ENCODE peak calls at places on chromosomes 12 and 14, in ten cellular contexts. One of them, this sample, is unnamed.

GRCh38 chr12:91890742-91891141 is 254.9 kb downstream of the BTG1 start:
- DNase-seq in left cardiac atrium: no peak
- DNase-seq in substantia nigra: no peak
- DNase-seq in GM03348: no peak
- DNase-seq in stimulated activated CD4-positive, alpha-beta T cell treated with anti-CD3 and anti-CD28 coated beads, Interleukin-1b, Interleukin-23, amount 100 ng/mL, for 1 hour: no peak
- DNase-seq in RWPE1: peak
- DNase-seq in neural crest cell: no peak
- DNase-seq in HFF-Myc: no peak
- DNase-seq in activated naive CD4-positive, alpha-beta T cell treated with anti-CD3 and anti-CD28 coated beads, Interleukin-2, amount 50 U/mL, for 72 hours: no peak
- DNase-seq in iPS-NIHi11: no peak
- DNase-seq in this sample: no peak

GRCh38 chr14:94464290-94464689 is 11.7 kb upstream of the SERPINA11 start:
- DNase-seq in iPS-NIHi11: no peak
- DNase-seq in stimulated activated CD4-positive, alpha-beta T cell treated with anti-CD3 and anti-CD28 coated beads, Interleukin-1b, Interleukin-23, amount 100 ng/mL, for 1 hour: no peak
- DNase-seq in left cardiac atrium: no peak
- DNase-seq in activated naive CD4-positive, alpha-beta T cell treated with anti-CD3 and anti-CD28 coated beads, Interleukin-2, amount 50 U/mL, for 72 hours: no peak
- DNase-seq in HFF-Myc: no peak
- DNase-seq in RWPE1: no peak
- DNase-seq in GM03348: no peak
- DNase-seq in substantia nigra: no peak
- DNase-seq in neural crest cell: no peak
- DNase-seq in this sample: no peak

GRCh38 chr12:130504110-130504835 is 166.6 kb downstream of the PIWIL1 start:
- DNase-seq in substantia nigra: no peak
- DNase-seq in GM03348: no peak
- DNase-seq in iPS-NIHi11: peak
- DNase-seq in neural crest cell: no peak
- DNase-seq in left cardiac atrium: no peak
- DNase-seq in RWPE1: no peak
- DNase-seq in activated naive CD4-positive, alpha-beta T cell treated with anti-CD3 and anti-CD28 coated beads, Interleukin-2, amount 50 U/mL, for 72 hours: no peak
- DNase-seq in HFF-Myc: no peak
- DNase-seq in stimulated activated CD4-positive, alpha-beta T cell treated with anti-CD3 and anti-CD28 coated beads, Interleukin-1b, Interleukin-23, amount 100 ng/mL, for 1 hour: no peak
- DNase-seq in this sample: no peak

GRCh38 chr14:67725171-67725570 is 23.5 kb downstream of the RDH12 start:
- DNase-seq in neural crest cell: no peak
- DNase-seq in RWPE1: no peak
- DNase-seq in stimulated activated CD4-positive, alpha-beta T cell treated with anti-CD3 and anti-CD28 coated beads, Interleukin-1b, Interleukin-23, amount 100 ng/mL, for 1 hour: no peak
- DNase-seq in HFF-Myc: no peak
- DNase-seq in left cardiac atrium: no peak
- DNase-seq in GM03348: no peak
- DNase-seq in iPS-NIHi11: no peak
- DNase-seq in activated naive CD4-positive, alpha-beta T cell treated with anti-CD3 and anti-CD28 coated beads, Interleukin-2, amount 50 U/mL, for 72 hours: no peak
- DNase-seq in substantia nigra: no peak
- DNase-seq in this sample: no peak

GRCh38 chr14:42110167-42110566 is 503.5 kb downstream of the LRFN5 start:
- DNase-seq in HFF-Myc: peak
- DNase-seq in neural crest cell: no peak
- DNase-seq in stimulated activated CD4-positive, alpha-beta T cell treated with anti-CD3 and anti-CD28 coated beads, Interleukin-1b, Interleukin-23, amount 100 ng/mL, for 1 hour: no peak
- DNase-seq in RWPE1: peak
- DNase-seq in GM03348: peak
- DNase-seq in substantia nigra: no peak
- DNase-seq in activated naive CD4-positive, alpha-beta T cell treated with anti-CD3 and anti-CD28 coated beads, Interleukin-2, amount 50 U/mL, for 72 hours: no peak
- DNase-seq in left cardiac atrium: no peak
- DNase-seq in iPS-NIHi11: peak
- DNase-seq in this sample: no peak

GRCh38 chr14:61125314-61126082 is 144.5 kb downstream of the SLC38A6 start:
- DNase-seq in GM03348: no peak
- DNase-seq in activated naive CD4-positive, alpha-beta T cell treated with anti-CD3 and anti-CD28 coated beads, Interleukin-2, amount 50 U/mL, for 72 hours: no peak
- DNase-seq in HFF-Myc: no peak
- DNase-seq in neural crest cell: no peak
- DNase-seq in RWPE1: no peak
- DNase-seq in stimulated activated CD4-positive, alpha-beta T cell treated with anti-CD3 and anti-CD28 coated beads, Interleukin-1b, Interleukin-23, amount 100 ng/mL, for 1 hour: no peak
- DNase-seq in left cardiac atrium: no peak
- DNase-seq in substantia nigra: no peak
- DNase-seq in iPS-NIHi11: no peak
- DNase-seq in this sample: no peak

GRCh38 chr14:59186316-59186715 is 2.2 kb upstream of the DAAM1 start:
- DNase-seq in substantia nigra: no peak
- DNase-seq in RWPE1: no peak
- DNase-seq in activated naive CD4-positive, alpha-beta T cell treated with anti-CD3 and anti-CD28 coated beads, Interleukin-2, amount 50 U/mL, for 72 hours: no peak
- DNase-seq in HFF-Myc: no peak
- DNase-seq in left cardiac atrium: no peak
- DNase-seq in GM03348: no peak
- DNase-seq in neural crest cell: no peak
- DNase-seq in iPS-NIHi11: no peak
- DNase-seq in stimulated activated CD4-positive, alpha-beta T cell treated with anti-CD3 and anti-CD28 coated beads, Interleukin-1b, Interleukin-23, amount 100 ng/mL, for 1 hour: no peak
- DNase-seq in this sample: no peak

GRCh38 chr14:96145116-96145864 is 59.3 kb upstream of the BDKRB2 start:
- DNase-seq in GM03348: peak
- DNase-seq in RWPE1: no peak
- DNase-seq in iPS-NIHi11: no peak
- DNase-seq in left cardiac atrium: no peak
- DNase-seq in neural crest cell: no peak
- DNase-seq in activated naive CD4-positive, alpha-beta T cell treated with anti-CD3 and anti-CD28 coated beads, Interleukin-2, amount 50 U/mL, for 72 hours: no peak
- DNase-seq in stimulated activated CD4-positive, alpha-beta T cell treated with anti-CD3 and anti-CD28 coated beads, Interleukin-1b, Interleukin-23, amount 100 ng/mL, for 1 hour: no peak
- DNase-seq in HFF-Myc: no peak
- DNase-seq in substantia nigra: no peak
- DNase-seq in this sample: no peak